ENCODE peak calls at places on chromosomes 2 and 18, in seven cellular contexts. B is B cell; K is ovary; F is central memory CD4-positive, alpha-beta T cell; Z is naive B cell; V is foreskin melanocyte; H is ELR. U is an unnamed sample.
A peak's percentile ranks its signal among the peaks of the same experiment; 100 is the strongest.

GRCh38 chr2:61282104-61282590 is 120.2 kb downstream of the C2orf74 start:
- DNase-seq in H (no peak), K (no peak), Z (no peak), V (no peak), F (no peak), B (no peak), U (no peak)

GRCh38 chr2:111032721-111033532 is 87.8 kb upstream of the BCL2L11 start:
- DNase-seq in V (no peak), H (peak; percentile 62), B (no peak), Z (no peak), F (no peak), K (no peak), U (no peak)

GRCh38 chr2:116810645-116811044 is 1003.8 kb upstream of the DDX18 start:
- DNase-seq in Z (no peak), H (no peak), V (peak; percentile 32), B (no peak), K (no peak), F (no peak), U (no peak)

GRCh38 chr18:864872-865273 is 39.8 kb upstream of the ADCYAP1 start:
- DNase-seq in F (peak; percentile 38), V (peak; percentile 39), H (peak; percentile 81), B (peak; percentile 50), K (peak; percentile 51), Z (peak; percentile 3), U (peak; percentile 62)

GRCh38 chr2:86301711-86302202 is 35.7 kb downstream of the REEP1 start:
- DNase-seq in F (no peak), K (no peak), H (no peak), B (no peak), Z (no peak), V (no peak), U (peak; percentile 84)

GRCh38 chr2:222960126-222960525 is 91.9 kb upstream of the KCNE4 start:
- DNase-seq in K (no peak), V (no peak), H (peak; percentile 79), Z (no peak), B (no peak), F (no peak), U (peak; percentile 74)

GRCh38 chr2:28103611-28104010 is 213.1 kb downstream of the BABAM2 start:
- DNase-seq in Z (no peak), B (no peak), H (no peak), K (no peak), F (no peak), V (no peak), U (no peak)

GRCh38 chr2:138061961-138062360 is 97.7 kb downstream of the HNMT start:
- DNase-seq in F (no peak), B (no peak), H (no peak), V (no peak), K (no peak), Z (no peak), U (no peak)

U was measured in RPMI7951.